ENCODE peak calls at places on chromosome 11, in five cellular contexts. K, S, L, G and W are unnamed samples.

GRCh38 chr11:3867209-3868071 is 12.0 kb downstream of the STIM1 start:
- DNase-seq in K (no peak), L (no peak), S (no peak), G (peak; percentile 35), W (no peak)

GRCh38 chr11:112584674-112585073 is 324.0 kb upstream of the PLET1 start:
- DNase-seq in G (no peak), K (no peak), S (no peak), L (no peak), W (no peak)

GRCh38 chr11:69874984-69875673 is 55.9 kb upstream of the FGF3 start:
- DNase-seq in K (peak; percentile 3), S (no peak), G (no peak), L (peak; percentile 36), W (no peak)

GRCh38 chr11:14423633-14424032 is 64.7 kb upstream of the RRAS2 start:
- DNase-seq in L (no peak), S (no peak), K (no peak), G (no peak), W (no peak)

GRCh38 chr11:12137005-12137690 is 26.8 kb downstream of the MICAL2 start:
- DNase-seq in S (no peak), L (peak; percentile 86), G (peak; percentile 51), K (peak; percentile 83), W (no peak)

GRCh38 chr11:6027501-6027900 is 3.1 kb downstream of the OR56A1 start:
- DNase-seq in L (no peak), S (no peak), G (no peak), K (no peak), W (no peak)

GRCh38 chr11:130037058-130037457 is 32.6 kb upstream of the APLP2 start:
- DNase-seq in S (no peak), L (no peak), K (peak; percentile 52), G (no peak), W (peak; percentile 64)

GRCh38 chr11:43852057-43852636 is 28.5 kb upstream of the ALKBH3 start:
- DNase-seq in G (peak; percentile 62), L (no peak), K (peak; percentile 34), S (peak; percentile 67), W (peak; percentile 57)

GRCh38 chr11:77776455-77776854 is 44.1 kb downstream of the RSF1 start:
- DNase-seq in L (no peak), K (no peak), G (no peak), S (peak; percentile 19), W (peak; percentile 8)

GRCh38 chr11:125457814-125458343 is 38.2 kb downstream of the FEZ1 start:
- DNase-seq in K (peak; percentile 10), L (peak; percentile 77), G (no peak), S (no peak), W (no peak)

GRCh38 chr11:103070142-103070541 is 21.8 kb downstream of the DCUN1D5 start:
- DNase-seq in K (no peak), G (no peak), S (no peak), L (no peak), W (no peak)

GRCh38 chr11:34180045-34180813 is 74.8 kb downstream of the NAT10 start:
- DNase-seq in S (no peak), L (no peak), G (no peak), K (no peak), W (no peak)

GRCh38 chr11:7577226-7577882 is 63.6 kb downstream of the PPFIBP2 start:
- DNase-seq in K (peak; percentile 47), G (peak; percentile 39), S (no peak), L (peak; percentile 87), W (no peak)

GRCh38 chr11:85316967-85317366 is 310.2 kb downstream of the DLG2 start:
- DNase-seq in L (no peak), G (no peak), S (no peak), K (no peak), W (no peak)

GRCh38 chr11:125114518-125114917 is 3.1 kb upstream of the TMEM218 start:
- DNase-seq in S (peak; percentile 34), K (no peak), G (no peak), L (no peak), W (no peak)

GRCh38 chr11:612201-612960 is 3.4 kb downstream of the IRF7 start:
- DNase-seq in G (peak; percentile 76), S (peak; percentile 16), L (no peak), K (peak; percentile 83), W (no peak)

GRCh38 chr11:7646866-7647265 is 26.4 kb downstream of the CYB5R2 start:
- DNase-seq in K (no peak), G (no peak), S (no peak), L (no peak), W (no peak)

GRCh38 chr11:121539000-121539399 is 86.2 kb upstream of the SORL1-AS1 start:
- DNase-seq in K (no peak), L (no peak), S (no peak), G (no peak), W (no peak)

GRCh38 chr11:123561046-123561781 is 93.2 kb downstream of the SCN3B start:
- DNase-seq in S (no peak), K (no peak), G (peak; percentile 49), L (no peak), W (no peak)

GRCh38 chr11:64848779-64849599 is 4.5 kb upstream of the CDC42BPG start:
- DNase-seq in G (peak; percentile 89), L (no peak), K (peak; percentile 89), S (no peak), W (no peak)

GRCh38 chr11:6693342-6694228 is 10.4 kb upstream of the MRPL17 start:
- DNase-seq in G (no peak), S (peak; percentile 37), K (no peak), L (peak; percentile 76), W (peak; percentile 83)

GRCh38 chr11:72048718-72049460 is 31.5 kb downstream of the NUMA1 start:
- DNase-seq in G (no peak), K (no peak), L (no peak), S (no peak), W (no peak)

GRCh38 chr11:109371444-109372176 is 50.4 kb upstream of the C11orf87 start:
- DNase-seq in S (no peak), K (no peak), G (no peak), L (no peak), W (no peak)

GRCh38 chr11:104866815-104867214 is 31.4 kb downstream of the CASP12 start:
- DNase-seq in L (no peak), K (no peak), G (no peak), S (no peak), W (no peak)

GRCh38 chr11:107836811-107837210 is 21.8 kb downstream of the SLC35F2 start:
- DNase-seq in G (no peak), L (no peak), K (no peak), S (no peak), W (no peak)

GRCh38 chr11:29282088-29282487 is 734.7 kb downstream of the KCNA4 start:
- DNase-seq in L (no peak), S (peak; percentile 81), K (no peak), G (no peak), W (peak; percentile 74)

GRCh38 chr11:134412508-134413333 is 679 bp upstream of the B3GAT1 start:
- DNase-seq in L (no peak), K (peak; percentile 12), G (peak; percentile 64), S (no peak), W (no peak)

GRCh38 chr11:12787847-12788246 is 113.6 kb downstream of the TEAD1 start:
- DNase-seq in G (no peak), S (no peak), K (no peak), L (no peak), W (no peak)

GRCh38 chr11:83047515-83048225 is 24.0 kb downstream of the RAB30 start:
- DNase-seq in G (no peak), K (no peak), L (no peak), S (no peak), W (no peak)

GRCh38 chr11:120004723-120005122 is 133.2 kb downstream of the TRIM29 start:
- DNase-seq in L (no peak), S (no peak), G (no peak), K (no peak), W (no peak)
- TF ChIP-seq POLR2AphosphoS5 in L (no peak), S (no peak), G (no peak), K (no peak), W (no peak)

DNA sequence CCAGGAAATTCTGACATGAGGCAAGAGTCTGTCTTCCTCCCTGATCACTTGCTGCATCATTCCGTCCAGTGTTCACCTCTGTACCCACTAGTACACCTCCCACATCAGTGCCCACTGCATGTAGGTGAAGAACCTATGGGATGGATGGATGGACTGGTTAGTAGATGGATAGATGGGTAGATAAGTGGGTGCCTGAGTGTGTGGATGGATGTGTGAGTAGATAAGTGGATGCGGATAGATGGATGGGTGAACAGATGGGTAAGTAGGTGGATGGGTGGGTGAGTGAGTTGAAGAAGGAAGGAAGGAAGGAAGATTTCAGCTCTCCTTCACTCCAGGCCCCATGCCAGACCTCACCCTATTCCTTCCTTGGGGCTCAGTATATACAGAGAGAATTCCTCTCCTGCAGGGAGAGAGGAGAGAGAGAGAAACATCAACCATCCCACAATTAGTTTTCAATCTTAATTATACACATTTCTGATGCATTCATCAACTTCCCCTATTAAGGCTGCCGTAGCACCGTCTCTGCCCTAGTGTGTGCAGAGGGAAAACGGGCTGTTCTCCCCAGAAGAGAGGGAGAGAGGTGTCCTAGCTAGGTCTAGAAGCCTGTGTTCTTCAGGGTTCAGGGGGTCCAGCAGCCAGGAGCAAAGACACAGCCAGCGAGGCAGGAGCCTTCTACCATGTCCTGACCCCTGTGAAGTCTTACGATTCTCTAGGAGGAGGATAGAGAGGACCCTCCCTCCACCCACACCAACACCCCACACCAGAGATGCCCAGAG is 125.3 kb downstream of the BUD13 start:
- DNase-seq in S (no peak), K (no peak), L (no peak), G (no peak), W (no peak)
- H3K27ac ChIP-seq in S (no peak overlapping the region), K (no peak overlapping the region), L (no peak overlapping the region), G (no peak overlapping the region), W (no peak overlapping the region)

DNA sequence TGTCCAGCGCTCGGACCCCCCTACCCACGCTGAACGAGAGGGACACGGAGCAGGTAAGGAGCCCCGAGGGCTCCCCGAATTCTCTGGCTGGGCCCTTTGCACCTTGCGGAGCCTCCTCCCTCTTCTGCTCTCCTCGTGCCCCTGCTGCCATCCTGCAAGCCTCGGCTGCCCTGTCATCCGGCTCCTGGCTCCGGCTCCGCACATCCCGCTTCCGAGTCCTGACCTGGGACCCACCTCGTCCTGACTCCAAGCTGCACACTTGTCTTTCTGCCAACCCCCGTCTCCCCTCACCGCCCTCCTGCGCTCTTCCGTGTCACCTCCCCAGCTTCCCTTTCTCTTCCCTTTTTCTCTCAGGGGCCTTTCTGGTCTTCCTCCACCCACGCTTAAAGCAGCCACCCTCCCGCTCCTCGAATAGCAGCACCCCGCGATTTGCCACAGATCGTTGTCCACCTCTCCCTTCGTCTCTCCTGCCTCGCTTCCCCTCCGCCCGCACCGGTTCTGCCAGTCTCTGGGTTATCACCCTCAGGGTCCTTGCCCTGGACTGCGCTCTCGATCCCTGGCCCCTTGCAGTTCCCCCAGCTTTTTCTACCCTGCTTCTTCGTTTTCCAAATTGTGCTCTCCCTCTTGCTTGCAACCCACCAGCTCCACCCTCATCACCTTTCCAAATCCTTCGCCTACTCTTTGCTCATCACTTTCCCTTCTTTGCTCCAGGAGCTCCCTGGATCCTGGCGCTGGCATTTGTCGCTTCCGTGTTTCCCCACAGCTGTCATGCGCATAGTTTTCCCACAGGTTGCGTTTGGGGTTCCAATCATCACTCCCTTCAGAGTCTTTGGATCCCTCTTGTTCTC is 822 bp downstream of the MARK2 start:
- DNase-seq in G (peak; percentile 54), K (peak; percentile 55), L (peak; percentile 77), S (no peak), W (no peak)
- H3K4me1 ChIP-seq in G (peaks cover 59% of the 10 kb centered on the region), K (peaks cover 45% of the 10 kb centered on the region), L (peaks cover 58% of the 10 kb centered on the region), S (peaks cover 50% of the 10 kb centered on the region), W (peaks cover 18% of the 10 kb centered on the region)

GRCh38 chr11:61962213-61963015 is 5.0 kb downstream of the FTH1 start:
- DNase-seq in S (no peak), L (no peak), G (no peak), K (no peak), W (no peak)
- TF ChIP-seq POLR2AphosphoS5 in S (no peak), L (no peak), G (no peak), K (peak; percentile 22), W (no peak)

GRCh38 chr11:47916361-47916841 is 64.0 kb upstream of the PTPRJ start:
- DNase-seq in S (no peak), K (no peak), G (peak; percentile 72), L (peak; percentile 71), W (no peak)
- H3K27ac ChIP-seq in S (no peak overlapping the region), K (peak overlapping the region; percentile 65), G (peak overlapping the region; percentile 63), L (peak overlapping the region; percentile 70), W (peak overlapping the region; percentile 40)